ENCODE peak calls at places on chromosomes 4 and X, in eight cellular contexts. One of them, this sample, is unnamed.

GRCh38 chrX:69361286-69361926 is 142.7 kb upstream of the NALF2 start:
- DNase-seq in neural progenitor cell: no peak
- DNase-seq in mucosa of gallbladder: no peak
- DNase-seq in testis: no peak
- DNase-seq in WERI-Rb-1: no peak
- DNase-seq in T-helper 1 cell: no peak
- DNase-seq in GM20000: no peak
- DNase-seq in breast epithelium: no peak
- DNase-seq in this sample: no peak

GRCh38 chrX:12994321-12994720 is 19.4 kb downstream of the TMSB4X start:
- DNase-seq in neural progenitor cell: no peak
- DNase-seq in mucosa of gallbladder: no peak
- DNase-seq in testis: no peak
- DNase-seq in WERI-Rb-1: no peak
- DNase-seq in T-helper 1 cell: no peak
- DNase-seq in GM20000: no peak
- DNase-seq in breast epithelium: no peak
- DNase-seq in this sample: no peak

GRCh38 chr4:65007841-65008439 is 598.7 kb upstream of the TECRL start:
- DNase-seq in neural progenitor cell: peak; percentile 73
- DNase-seq in mucosa of gallbladder: no peak
- DNase-seq in testis: peak; percentile 45
- DNase-seq in WERI-Rb-1: peak; percentile 31
- DNase-seq in T-helper 1 cell: no peak
- DNase-seq in GM20000: peak; percentile 10
- DNase-seq in breast epithelium: no peak
- DNase-seq in this sample: peak; percentile 23

GRCh38 chr4:41320278-41320677 is 63.5 kb downstream of the UCHL1 start:
- DNase-seq in neural progenitor cell: no peak
- DNase-seq in mucosa of gallbladder: no peak
- DNase-seq in testis: no peak
- DNase-seq in WERI-Rb-1: no peak
- DNase-seq in T-helper 1 cell: no peak
- DNase-seq in GM20000: no peak
- DNase-seq in breast epithelium: no peak
- DNase-seq in this sample: no peak

GRCh38 chr4:142083264-142083663 is 446.9 kb downstream of the IL15 start:
- DNase-seq in neural progenitor cell: no peak
- DNase-seq in mucosa of gallbladder: no peak
- DNase-seq in testis: no peak
- DNase-seq in WERI-Rb-1: no peak
- DNase-seq in T-helper 1 cell: no peak
- DNase-seq in GM20000: no peak
- DNase-seq in breast epithelium: no peak
- DNase-seq in this sample: no peak

GRCh38 chrX:3295731-3296130 is 50.7 kb downstream of the MXRA5 start:
- DNase-seq in neural progenitor cell: peak; percentile 44
- DNase-seq in mucosa of gallbladder: no peak
- DNase-seq in testis: peak; percentile 56
- DNase-seq in WERI-Rb-1: peak; percentile 19
- DNase-seq in T-helper 1 cell: no peak
- DNase-seq in GM20000: no peak
- DNase-seq in breast epithelium: no peak
- DNase-seq in this sample: no peak

GRCh38 chr4:54898163-54898562 is 227.2 kb downstream of the KDR start:
- DNase-seq in neural progenitor cell: no peak
- DNase-seq in mucosa of gallbladder: no peak
- DNase-seq in testis: no peak
- DNase-seq in WERI-Rb-1: no peak
- DNase-seq in T-helper 1 cell: no peak
- DNase-seq in GM20000: no peak
- DNase-seq in breast epithelium: no peak
- DNase-seq in this sample: no peak

GRCh38 chr4:86921608-86922252 is 13.1 kb upstream of the AFF1 start:
- DNase-seq in neural progenitor cell: no peak
- DNase-seq in mucosa of gallbladder: no peak
- DNase-seq in testis: no peak
- DNase-seq in WERI-Rb-1: no peak
- DNase-seq in T-helper 1 cell: no peak
- DNase-seq in GM20000: no peak
- DNase-seq in breast epithelium: no peak
- DNase-seq in this sample: no peak

GRCh38 chr4:82851902-82852750 is 38.8 kb downstream of the SEC31A start:
- DNase-seq in neural progenitor cell: peak; percentile 54
- DNase-seq in mucosa of gallbladder: no peak
- DNase-seq in testis: no peak
- DNase-seq in WERI-Rb-1: no peak
- DNase-seq in T-helper 1 cell: no peak
- DNase-seq in GM20000: peak; percentile 9
- DNase-seq in breast epithelium: no peak
- DNase-seq in this sample: no peak

GRCh38 chrX:41085883-41086626 is 810 bp downstream of the USP9X start:
- DNase-seq in neural progenitor cell: peak; percentile 60
- DNase-seq in mucosa of gallbladder: peak; percentile 42
- DNase-seq in testis: peak; percentile 56
- DNase-seq in WERI-Rb-1: peak; percentile 62
- DNase-seq in T-helper 1 cell: peak; percentile 24
- DNase-seq in GM20000: peak; percentile 44
- DNase-seq in breast epithelium: no peak
- DNase-seq in this sample: peak; percentile 15

GRCh38 chr4:128310266-128310697 is 22.7 kb upstream of the PGRMC2 start:
- DNase-seq in neural progenitor cell: peak; percentile 47
- DNase-seq in mucosa of gallbladder: peak; percentile 21
- DNase-seq in testis: no peak
- DNase-seq in WERI-Rb-1: peak; percentile 64
- DNase-seq in T-helper 1 cell: no peak
- DNase-seq in GM20000: no peak
- DNase-seq in breast epithelium: no peak
- DNase-seq in this sample: peak; percentile 0

GRCh38 chr4:91284480-91284879 is 1019.3 kb upstream of the GRID2 start:
- DNase-seq in neural progenitor cell: no peak
- DNase-seq in mucosa of gallbladder: no peak
- DNase-seq in testis: no peak
- DNase-seq in WERI-Rb-1: no peak
- DNase-seq in T-helper 1 cell: no peak
- DNase-seq in GM20000: no peak
- DNase-seq in breast epithelium: no peak
- DNase-seq in this sample: no peak

GRCh38 chr4:183797445-183798248 is 107.5 kb upstream of the STOX2 start:
- DNase-seq in neural progenitor cell: peak; percentile 73
- DNase-seq in mucosa of gallbladder: no peak
- DNase-seq in testis: peak; percentile 35
- DNase-seq in WERI-Rb-1: peak; percentile 71
- DNase-seq in T-helper 1 cell: no peak
- DNase-seq in GM20000: peak; percentile 41
- DNase-seq in breast epithelium: no peak
- DNase-seq in this sample: no peak

GRCh38 chrX:75786290-75786689 is 1.2 kb upstream of the MAGEE2 start:
- DNase-seq in neural progenitor cell: no peak
- DNase-seq in mucosa of gallbladder: no peak
- DNase-seq in testis: no peak
- DNase-seq in WERI-Rb-1: no peak
- DNase-seq in T-helper 1 cell: no peak
- DNase-seq in GM20000: no peak
- DNase-seq in breast epithelium: no peak
- DNase-seq in this sample: no peak

GRCh38 chr4:1393866-1394265 is 12.4 kb downstream of the NKX1-1 start:
- DNase-seq in neural progenitor cell: no peak
- DNase-seq in mucosa of gallbladder: no peak
- DNase-seq in testis: no peak
- DNase-seq in WERI-Rb-1: no peak
- DNase-seq in T-helper 1 cell: no peak
- DNase-seq in GM20000: no peak
- DNase-seq in breast epithelium: no peak
- DNase-seq in this sample: no peak

GRCh38 chr4:120692964-120693363 is 229.6 kb downstream of the PRDM5 start:
- DNase-seq in neural progenitor cell: no peak
- DNase-seq in mucosa of gallbladder: peak; percentile 34
- DNase-seq in testis: no peak
- DNase-seq in WERI-Rb-1: no peak
- DNase-seq in T-helper 1 cell: no peak
- DNase-seq in GM20000: no peak
- DNase-seq in breast epithelium: no peak
- DNase-seq in this sample: no peak